ENCODE peak calls at places on chromosome 20, in five cellular contexts. X, D, Z, U and J are unnamed samples.

GRCh38 chr20:50786703-50787102 is 8.2 kb upstream of the BCAS4 start:
- DNase-seq in X (no peak), D (no peak), Z (no peak), U (no peak), J (no peak)

GRCh38 chr20:56504373-56505005 is 20.1 kb upstream of the FAM209A start:
- DNase-seq in X (no peak), D (no peak), Z (no peak), U (no peak), J (no peak)

GRCh38 chr20:13990465-13990864 is at the start of gene SEL1L2:
- DNase-seq in X (no peak), D (no peak), Z (no peak), U (no peak), J (no peak)

GRCh38 chr20:24738981-24739633 is 210.0 kb upstream of the CST7 start:
- DNase-seq in X (no peak), D (no peak), Z (no peak), U (no peak), J (no peak)

GRCh38 chr20:3101737-3102574 is 17.4 kb upstream of the AVP start:
- DNase-seq in X (no peak), D (no peak), Z (no peak), U (no peak), J (no peak)

GRCh38 chr20:11492846-11493245 is 424.8 kb upstream of the BTBD3 start:
- DNase-seq in X (peak), D (no peak), Z (no peak), U (no peak), J (no peak)

GRCh38 chr20:61457725-61458124 is 205.7 kb downstream of the CDH4 start:
- DNase-seq in X (no peak), D (no peak), Z (no peak), U (no peak), J (no peak)

GRCh38 chr20:5044075-5044620 is 42.8 kb upstream of the SLC23A2 start:
- DNase-seq in X (no peak), D (no peak), Z (no peak), U (no peak), J (no peak)

GRCh38 chr20:4490595-4491280 is 231.0 kb upstream of the PRND start:
- DNase-seq in X (no peak), D (no peak), Z (no peak), U (no peak), J (no peak)

GRCh38 chr20:47066484-47067270 is 172.0 kb downstream of the EYA2 start:
- DNase-seq in X (no peak), D (no peak), Z (no peak), U (no peak), J (no peak)

GRCh38 chr20:4781211-4781610 is 59.5 kb downstream of the PRND start:
- DNase-seq in X (no peak), D (no peak), Z (no peak), U (no peak), J (no peak)

GRCh38 chr20:3238616-3239025 is 369 bp downstream of the SLC4A11 start:
- DNase-seq in X (peak), D (no peak), Z (peak), U (no peak), J (no peak)

GRCh38 chr20:56893206-56893605 is 264.1 kb downstream of the TFAP2C start:
- DNase-seq in X (no peak), D (no peak), Z (no peak), U (no peak), J (no peak)

GRCh38 chr20:47773381-47773786 is 11.9 kb downstream of the SULF2 start:
- DNase-seq in X (no peak), D (no peak), Z (no peak), U (no peak), J (no peak)

GRCh38 chr20:2984028-2984501 is 59.4 kb upstream of the GNRH2 start:
- DNase-seq in X (no peak), D (no peak), Z (no peak), U (no peak), J (no peak)

GRCh38 chr20:21395666-21396044 is 1.7 kb downstream of the NKX2-4 start:
- DNase-seq in X (no peak), D (no peak), Z (no peak), U (no peak), J (no peak)

GRCh38 chr20:24004470-24004869 is 15.9 kb upstream of the GGTLC1 start:
- DNase-seq in X (no peak), D (no peak), Z (no peak), U (no peak), J (no peak)

GRCh38 chr20:33653900-33654596 is 8.1 kb upstream of the C20orf144 start:
- DNase-seq in X (no peak), D (no peak), Z (peak), U (peak), J (no peak)

GRCh38 chr20:47020231-47020630 is 125.6 kb downstream of the EYA2 start:
- DNase-seq in X (no peak), D (peak), Z (no peak), U (no peak), J (no peak)

GRCh38 chr20:46311719-46312074 is 3.4 kb upstream of the CDH22 start:
- DNase-seq in X (no peak), D (no peak), Z (no peak), U (no peak), J (no peak)

GRCh38 chr20:35735828-35736470 is 6.1 kb downstream of the RBM39 start:
- DNase-seq in X (no peak), D (no peak), Z (no peak), U (no peak), J (no peak)

GRCh38 chr20:33709905-33710541 is 10.1 kb downstream of the PXMP4 start:
- DNase-seq in X (no peak), D (no peak), Z (no peak), U (no peak), J (no peak)

GRCh38 chr20:290081-290831 is at the start of gene C20orf96:
- DNase-seq in X (peak), D (peak), Z (peak), U (peak), J (peak)
- TF ChIP-seq CTCF in X (peak), D (peak), Z (peak), U (no peak), J (peak)

GRCh38 chr20:32487381-32487780 is 97.8 kb downstream of the NOL4L start:
- DNase-seq in X (no peak), D (no peak), Z (peak), U (no peak), J (no peak)

GRCh38 chr20:32483351-32484220 is 101.5 kb downstream of the NOL4L start:
- DNase-seq in X (peak), D (no peak), Z (peak), U (peak), J (peak)

GRCh38 chr20:32484221-32485125 is 100.7 kb downstream of the NOL4L start:
- DNase-seq in X (no peak), D (no peak), Z (peak), U (peak), J (no peak)

GRCh38 chr20:32485126-32485769 is 99.9 kb downstream of the NOL4L start:
- DNase-seq in X (peak), D (no peak), Z (peak), U (no peak), J (peak)

DNA sequence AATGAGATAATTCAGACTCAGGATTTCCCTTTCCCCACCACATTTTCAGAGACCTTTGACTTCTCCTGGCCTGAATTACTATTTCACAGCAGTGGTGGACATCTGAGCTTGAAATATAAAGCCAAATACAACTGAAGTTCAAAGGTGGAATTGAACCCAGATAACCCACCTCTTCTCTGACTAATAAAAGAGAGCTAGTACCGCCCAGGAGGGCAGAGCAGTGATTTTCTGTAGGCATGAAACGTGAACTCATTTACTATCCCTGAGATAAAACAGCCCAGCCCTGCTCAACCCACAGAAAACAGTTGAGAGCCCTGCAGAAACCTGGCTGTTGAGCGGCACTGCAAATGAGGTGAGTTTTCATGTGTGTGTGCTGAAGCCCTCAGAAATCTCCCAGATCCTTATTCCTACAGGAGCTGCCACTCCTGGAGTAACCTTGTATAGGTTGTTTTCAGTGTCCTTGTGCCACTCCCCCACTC is 99.3 kb downstream of the NOL4L start:
- DNase-seq in X (no peak), D (no peak), Z (peak), U (no peak), J (no peak)
- H3K4me3 ChIP-seq in X (no peak), D (no peak), Z (no peak), U (no peak), J (no peak)

GRCh38 chr20:29878281-29878741 is 1379.2 kb upstream of the DEFB115 start:
- DNase-seq in X (peak), D (no peak), Z (peak), U (peak), J (no peak)
- TF ChIP-seq CTCF in X (no peak), D (no peak), Z (no peak), U (no peak), J (no peak)

GRCh38 chr20:48782901-48783308 is 44.9 kb downstream of the PREX1 start:
- DNase-seq in X (no peak), D (no peak), Z (no peak), U (no peak), J (no peak)
- H3K4me3 ChIP-seq in X (no peak), D (no peak), Z (no peak), U (no peak), J (no peak)

DNA sequence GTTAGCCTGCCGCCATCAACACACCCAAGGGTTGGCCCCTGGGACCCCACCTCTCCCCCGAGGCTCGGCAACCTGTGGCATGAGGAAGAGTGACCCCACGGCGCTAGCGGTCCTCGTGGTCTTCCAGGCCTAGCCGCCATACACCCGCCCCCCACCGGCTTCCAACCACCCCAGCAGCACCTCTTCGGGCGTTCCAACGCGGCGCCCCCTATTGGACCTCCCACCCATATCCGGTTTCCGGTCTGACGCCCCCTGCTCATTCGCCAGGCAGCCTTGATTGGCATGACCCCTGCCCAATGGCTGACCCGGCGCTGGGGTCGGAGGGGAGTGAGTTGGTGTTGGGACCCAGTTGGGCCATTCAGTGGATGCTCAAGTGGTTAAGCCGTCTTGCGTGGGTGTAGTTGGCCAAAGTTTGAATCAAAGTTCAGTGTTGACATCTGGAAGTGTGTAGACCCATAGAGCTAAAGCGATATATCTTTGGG is at the start of gene GNAS-AS1:
- DNase-seq in X (peak), D (no peak), Z (peak), U (peak), J (peak)
- TF ChIP-seq CTCF in X (no peak), D (peak), Z (no peak), U (no peak), J (no peak)

GRCh38 chr20:38434310-38434741 is 802 bp downstream of the SNHG17 start:
- DNase-seq in X (no peak), D (no peak), Z (no peak), U (no peak), J (no peak)

GRCh38 chr20:38434770-38435554 is at the start of gene SNHG17:
- DNase-seq in X (peak), D (peak), Z (peak), U (peak), J (peak)

GRCh38 chr20:38430679-38431325 is 4.3 kb downstream of the SNHG17 start:
- DNase-seq in X (no peak), D (no peak), Z (no peak), U (no peak), J (no peak)

GRCh38 chr20:38433304-38433972 is 1.7 kb downstream of the SNHG17 start:
- DNase-seq in X (no peak), D (no peak), Z (no peak), U (no peak), J (no peak)

GRCh38 chr20:38432292-38432691 is 2.8 kb downstream of the SNHG17 start:
- DNase-seq in X (no peak), D (no peak), Z (no peak), U (no peak), J (no peak)
- H3K4me3 ChIP-seq in X (no peak), D (no peak), Z (no peak), U (no peak), J (no peak)